ENCODE peak calls at places on chromosome 14, in seven cellular contexts. T is mesendoderm, V is H1, L is IMR-90, Y is H9, N is neuronal stem cell, W is trophoblast cell. I is an unnamed sample.

GRCh38 chr14:50530358-50530757 is 2.0 kb downstream of the MAP4K5 start:
- DNase-seq in T (no peak), V (no peak), L (peak), Y (no peak), N (no peak), W (peak), I (peak)

GRCh38 chr14:72845675-72846074 is 48.2 kb downstream of the DPF3 start:
- DNase-seq in T (no peak), V (no peak), L (no peak), Y (no peak), N (no peak), W (no peak), I (no peak)

GRCh38 chr14:33564774-33565630 is 385.9 kb downstream of the EGLN3 start:
- DNase-seq in T (peak), V (no peak), L (peak), Y (peak), N (no peak), W (no peak), I (peak)

GRCh38 chr14:21109377-21110260 is 8.8 kb downstream of the TMEM253 start:
- DNase-seq in T (peak), V (no peak), L (no peak), Y (no peak), N (no peak), W (no peak), I (no peak)

GRCh38 chr14:26163761-26164160 is 434.1 kb downstream of the NOVA1 start:
- DNase-seq in T (peak), V (peak), L (peak), Y (peak), N (no peak), W (peak), I (peak)

GRCh38 chr14:101634453-101635237 is 73.3 kb downstream of the DIO3 start:
- DNase-seq in T (no peak), V (peak), L (no peak), Y (peak), N (no peak), W (no peak), I (no peak)

GRCh38 chr14:102020058-102020971 is 55.9 kb downstream of the DYNC1H1 start:
- DNase-seq in T (no peak), V (no peak), L (peak), Y (no peak), N (no peak), W (peak), I (peak)

GRCh38 chr14:76490735-76491134 is 114.8 kb downstream of the ESRRB start:
- DNase-seq in T (no peak), V (no peak), L (no peak), Y (no peak), N (peak), W (no peak), I (no peak)

GRCh38 chr14:30560581-30560980 is 1.6 kb downstream of the G2E3 start:
- DNase-seq in T (no peak), V (no peak), L (no peak), Y (no peak), N (no peak), W (no peak), I (no peak)

GRCh38 chr14:97056086-97056485 is 258.9 kb downstream of the VRK1 start:
- DNase-seq in T (no peak), V (no peak), L (no peak), Y (no peak), N (no peak), W (no peak), I (no peak)

GRCh38 chr14:60114881-60115280 is 23.2 kb downstream of the PCNX4 start:
- DNase-seq in T (no peak), V (no peak), L (no peak), Y (no peak), N (no peak), W (no peak), I (no peak)

GRCh38 chr14:74510211-74510931 is 16.8 kb downstream of the ISCA2 start:
- DNase-seq in T (no peak), V (no peak), L (peak), Y (peak), N (no peak), W (peak), I (peak)

GRCh38 chr14:36442824-36443241 is 77.2 kb downstream of the NKX2-1 start:
- DNase-seq in T (peak), V (no peak), L (no peak), Y (no peak), N (peak), W (no peak), I (no peak)

GRCh38 chr14:90844321-90844720 is 28.1 kb upstream of the TTC7B start:
- DNase-seq in T (no peak), V (peak), L (no peak), Y (no peak), N (no peak), W (no peak), I (no peak)
- H4K8ac ChIP-seq in T (no peak), V (no peak), L (no peak), Y (no peak), N (no peak), W (no peak), I (no peak)

DNA sequence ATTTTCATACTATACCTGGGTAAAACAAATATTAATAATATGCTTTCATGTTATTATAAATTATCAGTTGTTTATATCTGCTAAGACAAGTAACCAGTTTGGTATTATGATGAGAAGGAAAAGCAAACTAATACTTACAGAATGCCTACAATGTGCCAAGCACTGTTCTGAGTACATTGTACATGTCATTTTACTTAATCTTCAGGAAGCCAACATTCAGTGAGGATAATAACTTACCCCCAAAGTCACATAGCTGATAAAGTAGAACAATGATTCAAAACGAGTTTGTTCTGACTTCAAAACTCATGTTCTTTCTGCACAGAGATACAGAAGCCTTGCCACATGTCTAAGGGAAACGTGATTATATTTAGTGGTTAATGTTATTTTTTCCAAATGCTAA is 89.0 kb upstream of the DIO2 start:
- DNase-seq in T (no peak), V (no peak), L (no peak), Y (no peak), N (no peak), W (peak), I (no peak)
- H4K8ac ChIP-seq in T (no peak), V (no peak), L (no peak), Y (no peak), N (no peak), W (no peak), I (no peak)

GRCh38 chr14:38521591-38521990 is 265.7 kb upstream of the CLEC14A start:
- DNase-seq in T (no peak), V (no peak), L (no peak), Y (no peak), N (no peak), W (no peak), I (no peak)
- H4K8ac ChIP-seq in T (no peak), V (no peak), L (no peak), Y (no peak), N (no peak), W (no peak), I (no peak)

GRCh38 chr14:67392728-67393314 is 19.1 kb downstream of the PLEK2 start:
- DNase-seq in T (no peak), V (no peak), L (no peak), Y (no peak), N (no peak), W (no peak), I (no peak)

GRCh38 chr14:67392123-67392522 is 19.8 kb downstream of the PLEK2 start:
- DNase-seq in T (no peak), V (no peak), L (no peak), Y (no peak), N (no peak), W (peak), I (no peak)

GRCh38 chr14:67390135-67390534 is 21.8 kb downstream of the PLEK2 start:
- DNase-seq in T (no peak), V (no peak), L (no peak), Y (no peak), N (no peak), W (no peak), I (no peak)

GRCh38 chr14:67389261-67389660 is 22.7 kb downstream of the PLEK2 start:
- DNase-seq in T (no peak), V (no peak), L (no peak), Y (no peak), N (no peak), W (no peak), I (no peak)

GRCh38 chr14:67391266-67391665 is 20.7 kb downstream of the PLEK2 start:
- DNase-seq in T (no peak), V (no peak), L (no peak), Y (no peak), N (no peak), W (peak), I (no peak)
- H4K8ac ChIP-seq in T (no peak), V (no peak), L (no peak), Y (no peak), N (no peak), W (no peak), I (no peak)

DNA sequence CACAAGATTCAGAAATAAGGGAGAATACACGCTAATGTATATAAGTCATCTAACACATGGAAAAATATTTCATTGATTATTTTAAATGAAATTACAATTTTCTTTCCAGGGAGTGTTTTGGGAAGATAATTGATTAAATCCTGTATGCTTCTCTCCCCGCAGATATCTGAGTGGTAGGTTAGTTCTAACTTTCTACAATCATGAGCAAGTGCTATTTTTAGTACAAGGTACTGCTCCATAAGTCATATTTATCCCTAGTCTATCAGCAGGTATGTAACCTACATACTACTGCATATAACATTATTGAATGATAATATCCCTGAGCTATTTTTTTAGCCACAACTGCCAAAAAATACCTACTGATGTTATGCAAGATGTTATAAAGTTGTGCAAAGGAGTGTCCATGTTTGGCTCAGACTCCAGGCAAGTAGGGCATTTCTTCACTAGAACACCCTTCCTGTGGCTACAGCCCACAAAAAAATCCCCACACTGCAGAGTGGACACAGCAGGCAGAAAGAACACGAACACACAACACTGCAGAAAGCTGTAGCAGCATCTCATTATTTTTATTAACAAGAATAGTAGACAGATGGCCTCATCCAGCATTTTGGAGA is 87.0 kb downstream of the SEC23A start:
- DNase-seq in T (no peak), V (no peak), L (peak), Y (no peak), N (no peak), W (peak), I (peak)
- H4K8ac ChIP-seq in T (no peak), V (no peak), L (no peak), Y (no peak), N (no peak), W (no peak), I (no peak)

GRCh38 chr14:54702492-54702891 is 135.6 kb downstream of the SAMD4A start:
- DNase-seq in T (no peak), V (no peak), L (no peak), Y (no peak), N (no peak), W (no peak), I (no peak)
- H4K8ac ChIP-seq in T (no peak), V (no peak), L (no peak), Y (no peak), N (no peak), W (no peak), I (no peak)

GRCh38 chr14:104934380-104934733 is 9.7 kb downstream of the PLD4 start:
- DNase-seq in T (no peak), V (no peak), L (no peak), Y (no peak), N (no peak), W (no peak), I (no peak)
- H4K8ac ChIP-seq in T (no peak), V (no peak), L (no peak), Y (no peak), N (no peak), W (no peak), I (no peak)

I was measured in mesenchymal stem cell.